ENCODE peak calls at places on chromosomes 1 and 21, in four cellular contexts. One of them, this sample, is unnamed.
A peak's percentile ranks its signal among the peaks of the same experiment; 100 is the strongest.

GRCh38 chr1:176717052-176717754 is 254.2 kb downstream of the PAPPA2 start:
- DNase-seq in foreskin fibroblast: no peak
- DNase-seq in MV-4-11: peak; percentile 24
- DNase-seq in MCF 10A: no peak
- DNase-seq in this sample: no peak

GRCh38 chr21:26587621-26588260 is 14.7 kb upstream of the CYYR1 start:
- DNase-seq in MCF 10A: peak; percentile 81
- DNase-seq in foreskin fibroblast: peak; percentile 75
- DNase-seq in MV-4-11: no peak
- DNase-seq in this sample: no peak

GRCh38 chr1:202140833-202141232 is 3.7 kb downstream of the ARL8A start:
- DNase-seq in MCF 10A: no peak
- DNase-seq in foreskin fibroblast: no peak
- DNase-seq in MV-4-11: no peak
- DNase-seq in this sample: no peak

GRCh38 chr1:31872658-31873636 is 57.1 kb upstream of the SPOCD1 start:
- DNase-seq in foreskin fibroblast: no peak
- DNase-seq in MV-4-11: peak; percentile 79
- DNase-seq in MCF 10A: no peak
- DNase-seq in this sample: no peak

GRCh38 chr1:230381049-230381467 is 45.1 kb downstream of the PGBD5 start:
- DNase-seq in MCF 10A: no peak
- DNase-seq in MV-4-11: no peak
- DNase-seq in foreskin fibroblast: no peak
- DNase-seq in this sample: no peak

GRCh38 chr21:46093668-46094400 is 4.1 kb upstream of the COL6A2 start:
- DNase-seq in MV-4-11: no peak
- DNase-seq in MCF 10A: no peak
- DNase-seq in foreskin fibroblast: no peak
- DNase-seq in this sample: no peak

GRCh38 chr21:38241029-38241740 is 15.6 kb upstream of the KCNJ15 start:
- DNase-seq in foreskin fibroblast: peak; percentile 54
- DNase-seq in MV-4-11: no peak
- DNase-seq in MCF 10A: peak; percentile 62
- DNase-seq in this sample: no peak

GRCh38 chr1:200079576-200079975 is 52.1 kb downstream of the NR5A2 start:
- DNase-seq in MCF 10A: no peak
- DNase-seq in MV-4-11: no peak
- DNase-seq in foreskin fibroblast: no peak
- DNase-seq in this sample: no peak

GRCh38 chr1:162661336-162661735 is 29.1 kb downstream of the DDR2 start:
- DNase-seq in MV-4-11: no peak
- DNase-seq in foreskin fibroblast: no peak
- DNase-seq in MCF 10A: no peak
- DNase-seq in this sample: no peak

GRCh38 chr1:243251544-243251943 is 3.5 kb downstream of the CEP170 start:
- DNase-seq in foreskin fibroblast: no peak
- DNase-seq in MCF 10A: no peak
- DNase-seq in MV-4-11: no peak
- DNase-seq in this sample: no peak

GRCh38 chr1:235931181-235931738 is 64.6 kb upstream of the LYST start:
- DNase-seq in MCF 10A: no peak
- DNase-seq in MV-4-11: no peak
- DNase-seq in foreskin fibroblast: peak; percentile 15
- DNase-seq in this sample: no peak

GRCh38 chr21:17613242-17613676 is 558 bp upstream of the BTG3 start:
- DNase-seq in MV-4-11: no peak
- DNase-seq in foreskin fibroblast: peak; percentile 49
- DNase-seq in MCF 10A: no peak
- DNase-seq in this sample: no peak

GRCh38 chr1:26697441-26697977 is 1.7 kb downstream of the ARID1A start:
- DNase-seq in MV-4-11: no peak
- DNase-seq in MCF 10A: no peak
- DNase-seq in foreskin fibroblast: no peak
- DNase-seq in this sample: no peak

GRCh38 chr1:23779826-23780371 is 1.7 kb downstream of the PITHD1 start:
- DNase-seq in MCF 10A: peak; percentile 62
- DNase-seq in MV-4-11: no peak
- DNase-seq in foreskin fibroblast: peak; percentile 68
- DNase-seq in this sample: no peak

GRCh38 chr1:98661544-98662353 is at the start of gene SNX7:
- DNase-seq in foreskin fibroblast: peak; percentile 93
- DNase-seq in MCF 10A: peak; percentile 81
- DNase-seq in MV-4-11: no peak
- DNase-seq in this sample: no peak

GRCh38 chr1:43243299-43243698 is 26.5 kb upstream of the TMEM125 start:
- DNase-seq in MV-4-11: no peak
- DNase-seq in MCF 10A: no peak
- DNase-seq in foreskin fibroblast: no peak
- DNase-seq in this sample: no peak

GRCh38 chr21:33951276-33952178 is 35.9 kb upstream of the ATP5PO start:
- DNase-seq in MV-4-11: no peak
- DNase-seq in MCF 10A: no peak
- DNase-seq in foreskin fibroblast: peak; percentile 63
- DNase-seq in this sample: no peak

GRCh38 chr1:72241397-72241796 is 40.9 kb downstream of the NEGR1 start:
- DNase-seq in MCF 10A: peak; percentile 75
- DNase-seq in foreskin fibroblast: peak; percentile 44
- DNase-seq in MV-4-11: no peak
- DNase-seq in this sample: no peak

GRCh38 chr1:169739980-169740379 is 6.1 kb upstream of the SELE start:
- DNase-seq in MCF 10A: no peak
- DNase-seq in foreskin fibroblast: no peak
- DNase-seq in MV-4-11: no peak
- DNase-seq in this sample: no peak

GRCh38 chr1:154272999-154273563 is 652 bp downstream of the HAX1 start:
- DNase-seq in MV-4-11: no peak
- DNase-seq in MCF 10A: no peak
- DNase-seq in foreskin fibroblast: peak; percentile 41
- DNase-seq in this sample: no peak

GRCh38 chr1:7783178-7783711 is 846 bp upstream of the PER3 start:
- DNase-seq in foreskin fibroblast: peak; percentile 62
- DNase-seq in MV-4-11: no peak
- DNase-seq in MCF 10A: peak; percentile 60
- DNase-seq in this sample: no peak

GRCh38 chr1:16386454-16387113 is 19.5 kb downstream of the SZRD1 start:
- DNase-seq in foreskin fibroblast: peak; percentile 89
- DNase-seq in MCF 10A: peak; percentile 89
- DNase-seq in MV-4-11: no peak
- DNase-seq in this sample: peak; percentile 20

GRCh38 chr1:234206651-234207284 is 166.5 kb upstream of the COA6 start:
- DNase-seq in foreskin fibroblast: peak; percentile 58
- DNase-seq in MV-4-11: no peak
- DNase-seq in MCF 10A: peak; percentile 99
- DNase-seq in this sample: peak; percentile 59

GRCh38 chr1:46448109-46448911 is 41.3 kb upstream of the DMBX1 start:
- DNase-seq in MV-4-11: no peak
- DNase-seq in foreskin fibroblast: peak; percentile 18
- DNase-seq in MCF 10A: no peak
- DNase-seq in this sample: no peak

GRCh38 chr1:143611159-143611558 is 360.6 kb downstream of the FAM72C start:
- DNase-seq in MCF 10A: peak; percentile 37
- DNase-seq in foreskin fibroblast: no peak
- DNase-seq in MV-4-11: no peak
- DNase-seq in this sample: no peak

This sample was measured in HFF-Myc.